ENCODE peak calls at places on chromosomes 11 and 22, in six cellular contexts. I is HS-27A, J is keratinocyte, K is HFF-Myc, U is choroid plexus epithelial cell, Z is thoracic aorta. Y is an unnamed sample.
A peak's percentile ranks its signal among the peaks of the same experiment; 100 is the strongest.

GRCh38 chr22:43616645-43617044 is 195.5 kb downstream of the EFCAB6 start:
- DNase-seq in I (no peak), J (no peak), K (no peak), U (no peak), Z (no peak), Y (no peak)

GRCh38 chr22:19984201-19984753 is 32.3 kb downstream of the ARVCF start:
- DNase-seq in I (peak; percentile 40), J (peak; percentile 92), K (no peak), U (peak; percentile 67), Z (peak; percentile 54), Y (peak; percentile 77)

GRCh38 chr11:26806209-26806608 is 84.3 kb upstream of the SLC5A12 start:
- DNase-seq in I (no peak), J (no peak), K (peak; percentile 22), U (peak; percentile 39), Z (no peak), Y (peak; percentile 18)

GRCh38 chr11:34358258-34358665 is 452 bp upstream of the ABTB2 start:
- DNase-seq in I (no peak), J (no peak), K (no peak), U (peak; percentile 64), Z (peak; percentile 13), Y (no peak)

GRCh38 chr11:14423633-14424032 is 64.7 kb upstream of the RRAS2 start:
- DNase-seq in I (no peak), J (no peak), K (no peak), U (peak; percentile 84), Z (no peak), Y (no peak)

GRCh38 chr22:19148417-19149046 is 1.6 kb downstream of the GSC2 start:
- DNase-seq in I (no peak), J (no peak), K (no peak), U (no peak), Z (no peak), Y (no peak)

GRCh38 chr11:113014731-113015455 is 53.7 kb downstream of the NCAM1 start:
- DNase-seq in I (no peak), J (no peak), K (no peak), U (peak; percentile 18), Z (no peak), Y (no peak)

GRCh38 chr11:747176-748006 is at the start of gene TALDO1:
- DNase-seq in I (peak; percentile 56), J (peak; percentile 21), K (peak; percentile 33), U (peak; percentile 80), Z (peak; percentile 56), Y (peak; percentile 20)